ENCODE peak calls at places on chromosome 22, in nine cellular contexts. W is naive thymus-derived CD4-positive, alpha-beta T cell; R is OCI-LY7; Q is right lobe of liver; F is lung; P is heart right ventricle; T is fibroblast of lung; M is Panc1; B is PC-3. Z is an unnamed sample. For H3K36me3, the result is how much of the 10 kb centered on the place peaks cover.

GRCh38 chr22:40022536-40023225 is 27.9 kb downstream of the FAM83F start:
- DNase-seq in W (no peak), R (no peak), Q (no peak), F (no peak), P (no peak), T (no peak), M (no peak), B (no peak), Z (no peak)

GRCh38 chr22:37196539-37197450 is 8.7 kb upstream of the C1QTNF6 start:
- DNase-seq in W (no peak), R (no peak), Q (peak), F (peak), P (peak), T (peak), M (no peak), B (peak), Z (no peak)

GRCh38 chr22:18057568-18058209 is 20.1 kb upstream of the PEX26 start:
- DNase-seq in W (no peak), R (peak), Q (peak), F (peak), P (no peak), T (peak), M (peak), B (peak), Z (peak)

GRCh38 chr22:50153756-50154140 is 16.8 kb upstream of the PANX2 start:
- DNase-seq in W (no peak), R (no peak), Q (no peak), F (no peak), P (no peak), T (no peak), M (no peak), B (no peak), Z (no peak)

GRCh38 chr22:17217179-17217578 is 2.1 kb downstream of the ADA2 start:
- DNase-seq in W (peak), R (peak), Q (no peak), F (no peak), P (no peak), T (no peak), M (no peak), B (no peak), Z (no peak)

GRCh38 chr22:39942433-39943213 is 17.6 kb upstream of the TMA7B start:
- DNase-seq in W (no peak), R (no peak), Q (no peak), F (no peak), P (no peak), T (no peak), M (no peak), B (no peak), Z (no peak)

GRCh38 chr22:27195104-27195503 is 537.7 kb downstream of the MIAT start:
- DNase-seq in W (no peak), R (no peak), Q (no peak), F (no peak), P (peak), T (no peak), M (no peak), B (no peak), Z (no peak)

GRCh38 chr22:43376765-43377485 is 33.8 kb upstream of the SCUBE1 start:
- DNase-seq in W (no peak), R (no peak), Q (no peak), F (no peak), P (no peak), T (peak), M (no peak), B (no peak), Z (peak)

GRCh38 chr22:38751422-38752346 is 4.1 kb downstream of the SUN2 start:
- DNase-seq in W (peak), R (peak), Q (no peak), F (peak), P (peak), T (peak), M (no peak), B (no peak), Z (no peak)

DNA sequence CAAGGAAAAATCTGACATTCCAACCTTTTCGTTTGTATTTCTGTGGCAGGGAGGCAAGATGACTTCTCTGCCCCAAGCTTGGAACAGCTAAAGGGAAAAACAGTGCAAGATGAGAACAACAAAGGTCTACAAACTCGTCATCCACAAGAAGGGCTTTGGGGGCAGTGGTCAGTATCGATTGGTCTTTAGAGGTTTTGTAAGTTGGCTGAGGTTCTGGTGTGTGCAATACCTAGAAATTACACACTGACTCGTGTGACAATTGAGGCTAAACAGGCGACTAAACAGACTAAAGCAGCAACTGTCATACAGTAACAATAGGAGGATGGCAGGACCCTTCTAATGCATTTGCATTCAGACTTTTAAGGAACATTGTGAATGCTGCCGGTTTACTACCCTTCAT is 994 bp downstream of the DEPDC5 start:
- DNase-seq in W (no peak), R (no peak), Q (no peak), F (no peak), P (no peak), T (no peak), M (no peak), B (no peak), Z (no peak)
- H3K4me3 ChIP-seq in W (peak), R (peak), Q (peak), F (no peak), P (no peak), T (peak), M (peak), B (peak), Z (peak)

DNA sequence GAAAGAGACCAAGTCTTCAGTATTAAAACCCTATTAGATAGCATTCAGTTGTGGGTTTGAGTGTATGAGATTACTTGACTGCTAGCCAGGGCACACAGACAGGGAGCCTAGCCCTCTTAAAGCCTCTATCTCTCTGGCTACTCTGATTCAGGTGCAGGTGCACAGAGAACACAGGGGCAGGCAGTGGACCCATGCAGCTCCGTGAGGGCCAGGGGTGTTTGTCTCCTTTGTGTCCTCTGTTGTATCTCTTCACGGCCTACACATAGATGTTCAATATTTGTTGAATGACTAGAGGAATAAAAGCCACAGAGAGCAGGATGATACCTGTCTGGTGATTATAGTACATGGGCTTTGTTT is 21.5 kb upstream of the AIFM3 start:
- DNase-seq in W (no peak), R (no peak), Q (no peak), F (no peak), P (no peak), T (no peak), M (no peak), B (no peak), Z (no peak)
- H3K27ac ChIP-seq in W (no peak), R (no peak), Q (no peak), F (peak), P (peak), T (no peak), M (peak), B (no peak), Z (peak)

GRCh38 chr22:20760084-20760483 is 13.8 kb upstream of the SERPIND1 start:
- DNase-seq in W (no peak), R (no peak), Q (no peak), F (no peak), P (no peak), T (no peak), M (no peak), B (no peak), Z (no peak)
- H3K36me3 ChIP-seq in W (under half), R (under half), Q (under half), F (under half), P (under half), T (under half), M (under half), B (under half), Z (under half)

GRCh38 chr22:48575567-48576332 is 1251.9 kb downstream of the BRD1 start:
- DNase-seq in W (no peak), R (no peak), Q (no peak), F (no peak), P (peak), T (no peak), M (no peak), B (no peak), Z (no peak)

GRCh38 chr22:48577691-48578090 is 1250.0 kb downstream of the BRD1 start:
- DNase-seq in W (no peak), R (no peak), Q (no peak), F (no peak), P (no peak), T (no peak), M (no peak), B (no peak), Z (no peak)

GRCh38 chr22:48578138-48579034 is 1249.3 kb downstream of the BRD1 start:
- DNase-seq in W (no peak), R (no peak), Q (no peak), F (no peak), P (no peak), T (no peak), M (no peak), B (no peak), Z (no peak)

GRCh38 chr22:48576333-48577013 is 1251.2 kb downstream of the BRD1 start:
- DNase-seq in W (no peak), R (no peak), Q (no peak), F (no peak), P (no peak), T (peak), M (no peak), B (no peak), Z (no peak)

GRCh38 chr22:48577014-48577690 is 1250.5 kb downstream of the BRD1 start:
- DNase-seq in W (no peak), R (no peak), Q (no peak), F (no peak), P (no peak), T (no peak), M (no peak), B (no peak), Z (no peak)
- H3K4me3 ChIP-seq in W (no peak), R (no peak), Q (no peak), F (no peak), P (no peak), T (no peak), M (no peak), B (no peak), Z (no peak)

DNA sequence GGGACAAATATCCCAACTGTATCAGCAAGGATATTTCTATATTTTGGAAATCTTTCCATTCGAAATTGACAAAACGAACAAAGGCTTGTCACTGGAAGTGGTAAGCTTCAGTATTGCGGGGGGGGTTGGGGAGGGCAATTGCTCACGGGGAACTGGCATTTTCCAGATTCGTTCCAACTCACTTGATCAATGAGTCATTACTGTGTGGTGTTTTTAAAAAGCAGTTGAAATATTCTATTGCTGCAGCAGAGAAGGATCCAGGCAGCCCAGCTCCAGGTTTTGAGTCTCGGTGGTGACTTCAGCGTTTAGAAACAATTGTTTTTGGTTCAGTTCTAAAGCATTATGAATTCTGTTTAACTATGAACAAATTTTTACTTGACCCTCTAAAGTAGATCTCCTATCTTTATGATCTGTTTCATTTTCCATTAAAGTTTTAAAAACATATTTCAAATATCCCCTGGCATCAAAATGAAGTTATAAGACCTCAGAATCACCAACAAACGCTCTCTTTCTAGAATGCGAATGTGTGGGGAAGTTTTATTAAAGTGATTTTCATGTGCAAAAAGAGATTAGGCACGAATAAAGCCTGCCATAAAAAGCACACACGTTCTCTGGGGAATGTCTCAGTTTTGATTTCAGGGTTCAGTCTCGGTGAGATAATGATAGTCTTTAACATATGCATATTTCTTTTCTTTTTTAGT is 33.7 kb upstream of the FBLN1 start:
- DNase-seq in W (no peak), R (no peak), Q (no peak), F (no peak), P (no peak), T (peak), M (no peak), B (peak), Z (peak)
- H3K27ac ChIP-seq in W (no peak), R (no peak), Q (no peak), F (no peak), P (peak), T (no peak), M (peak), B (peak), Z (no peak)

DNA sequence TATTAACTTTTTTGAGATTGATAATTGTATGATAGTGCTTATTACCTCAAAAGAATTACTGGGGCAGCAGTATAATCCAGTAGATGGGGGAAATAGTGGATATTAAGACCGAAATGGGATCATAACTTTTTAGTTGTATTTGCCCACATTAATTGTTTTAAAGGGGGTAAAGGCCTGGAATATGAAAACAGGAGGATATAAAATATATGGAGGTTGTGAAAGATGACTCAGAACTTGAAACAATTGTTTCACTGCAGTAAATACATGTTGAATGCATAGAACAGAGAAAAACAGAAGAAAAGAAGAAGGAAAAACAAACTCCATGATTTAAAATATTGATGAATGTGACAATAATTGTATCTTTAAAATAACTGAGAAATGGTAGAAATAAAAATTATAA is 94.1 kb upstream of the VPREB1 start:
- DNase-seq in W (no peak), R (no peak), Q (no peak), F (no peak), P (no peak), T (no peak), M (no peak), B (no peak), Z (no peak)
- H3K36me3 ChIP-seq in W (under half), R (under half), Q (under half), F (under half), P (under half), T (under half), M (under half), B (under half), Z (under half)

GRCh38 chr22:20068640-20069039 is 11.4 kb upstream of the DGCR8 start:
- DNase-seq in W (no peak), R (no peak), Q (no peak), F (no peak), P (no peak), T (no peak), M (no peak), B (no peak), Z (no peak)

GRCh38 chr22:20071524-20071972 is 8.5 kb upstream of the DGCR8 start:
- DNase-seq in W (no peak), R (no peak), Q (no peak), F (no peak), P (no peak), T (no peak), M (no peak), B (no peak), Z (no peak)

GRCh38 chr22:20066617-20067383 is 13.2 kb upstream of the DGCR8 start:
- DNase-seq in W (no peak), R (no peak), Q (no peak), F (no peak), P (no peak), T (no peak), M (no peak), B (no peak), Z (no peak)

GRCh38 chr22:20065896-20066616 is 14.0 kb upstream of the DGCR8 start:
- DNase-seq in W (no peak), R (no peak), Q (no peak), F (no peak), P (no peak), T (no peak), M (no peak), B (no peak), Z (no peak)

DNA sequence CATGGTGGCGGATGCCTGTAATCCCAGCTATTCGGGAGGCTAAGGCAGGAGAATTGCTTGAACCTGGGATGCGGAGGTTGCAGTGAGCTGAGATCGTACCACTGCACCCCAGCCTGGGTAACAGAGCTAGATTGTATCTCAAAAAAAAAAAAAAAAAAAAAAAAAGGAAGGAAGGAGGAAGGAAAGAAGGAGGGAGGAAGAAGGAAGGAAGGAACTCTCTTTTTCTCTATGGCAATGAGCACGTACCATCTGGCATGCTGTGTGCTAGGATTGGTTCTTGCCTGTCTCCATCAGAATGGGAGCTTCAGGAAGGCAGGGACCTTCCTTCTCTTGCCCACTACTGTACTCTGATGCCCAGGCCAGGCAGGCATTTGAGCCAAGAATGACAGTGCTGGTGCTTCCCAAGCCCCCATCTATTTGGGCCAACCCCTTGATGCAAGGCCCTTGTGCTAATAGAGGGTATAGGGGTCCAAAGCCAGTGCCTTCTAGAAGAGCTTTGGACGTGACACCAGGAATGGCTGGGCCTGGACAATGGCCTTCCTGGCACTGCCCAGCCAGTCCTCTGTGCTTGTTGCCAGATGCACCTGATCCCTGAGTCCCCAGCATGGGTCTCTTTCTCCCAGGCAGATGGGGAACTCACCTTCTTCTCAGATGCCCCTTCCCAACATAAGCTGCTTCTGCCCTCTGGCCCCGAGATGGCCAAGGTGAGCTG is 10.6 kb upstream of the DGCR8 start:
- DNase-seq in W (no peak), R (no peak), Q (no peak), F (no peak), P (no peak), T (no peak), M (no peak), B (no peak), Z (no peak)
- H3K4me3 ChIP-seq in W (no peak), R (no peak), Q (no peak), F (no peak), P (no peak), T (no peak), M (no peak), B (no peak), Z (no peak)